ENCODE peak calls at places on chromosome 15, in eight cellular contexts. N is fibroblast of lung, B is astrocyte, H is esophagus squamous epithelium, S is fibroblast of villous mesenchyme, Y is foreskin keratinocyte, O is tibial artery, K is nephron progenitor cell. V is an unnamed sample.

GRCh38 chr15:62569460-62570404 is 404.6 kb upstream of the C2CD4B start:
- DNase-seq in N (peak), B (peak), H (no peak), S (peak), Y (no peak), O (peak), K (no peak), V (no peak)

GRCh38 chr15:47374222-47374621 is 343.1 kb upstream of the SEMA6D start:
- DNase-seq in N (no peak), B (no peak), H (no peak), S (peak), Y (no peak), O (no peak), K (no peak), V (no peak)

GRCh38 chr15:35507932-35508638 is 37.9 kb downstream of the DPH6 start:
- DNase-seq in N (no peak), B (no peak), H (no peak), S (no peak), Y (peak), O (no peak), K (peak), V (no peak)

GRCh38 chr15:46879067-46879770 is 838.1 kb upstream of the SEMA6D start:
- DNase-seq in N (no peak), B (no peak), H (no peak), S (no peak), Y (no peak), O (no peak), K (no peak), V (no peak)

GRCh38 chr15:47294765-47295259 is 422.5 kb upstream of the SEMA6D start:
- DNase-seq in N (no peak), B (no peak), H (no peak), S (no peak), Y (no peak), O (no peak), K (no peak), V (no peak)

GRCh38 chr15:65595960-65596359 is 15.0 kb downstream of the INTS14 start:
- DNase-seq in N (no peak), B (no peak), H (no peak), S (peak), Y (no peak), O (no peak), K (no peak), V (no peak)

GRCh38 chr15:62352817-62353216 is 187.7 kb upstream of the C2CD4B start:
- DNase-seq in N (no peak), B (no peak), H (no peak), S (no peak), Y (no peak), O (no peak), K (no peak), V (no peak)

GRCh38 chr15:94206463-94207167 is 24.7 kb upstream of the MCTP2 start:
- DNase-seq in N (peak), B (peak), H (no peak), S (peak), Y (peak), O (no peak), K (no peak), V (no peak)

GRCh38 chr15:31197497-31198414 is 96.2 kb upstream of the TRPM1 start:
- DNase-seq in N (peak), B (no peak), H (no peak), S (peak), Y (no peak), O (no peak), K (peak), V (no peak)

GRCh38 chr15:42608110-42608531 is 32.7 kb downstream of the STARD9 start:
- DNase-seq in N (peak), B (peak), H (no peak), S (peak), Y (no peak), O (no peak), K (no peak), V (no peak)

GRCh38 chr15:31435891-31436628 is 109.4 kb downstream of the KLF13 start:
- DNase-seq in N (no peak), B (no peak), H (no peak), S (no peak), Y (no peak), O (peak), K (no peak), V (no peak)

GRCh38 chr15:99296386-99296785 is 45.1 kb downstream of the LRRC28 start:
- DNase-seq in N (peak), B (peak), H (no peak), S (no peak), Y (no peak), O (no peak), K (no peak), V (no peak)

GRCh38 chr15:66646308-66646707 is 55.7 kb upstream of the SMAD6 start:
- DNase-seq in N (peak), B (peak), H (no peak), S (peak), Y (no peak), O (peak), K (no peak), V (no peak)
- TF ChIP-seq CTCF in N (no peak), B (no peak), H (no peak), S (no peak), Y (no peak), O (no peak), K (no peak), V (no peak)

GRCh38 chr15:34338347-34338746 is 766 bp upstream of the SLC12A6 start:
- DNase-seq in N (no peak), B (no peak), H (no peak), S (no peak), Y (no peak), O (no peak), K (no peak), V (no peak)

GRCh38 chr15:34336333-34336732 is 1.2 kb downstream of the SLC12A6 start:
- DNase-seq in N (no peak), B (no peak), H (no peak), S (no peak), Y (no peak), O (no peak), K (no peak), V (no peak)

GRCh38 chr15:34335176-34335575 is 2.4 kb downstream of the SLC12A6 start:
- DNase-seq in N (no peak), B (no peak), H (no peak), S (no peak), Y (no peak), O (no peak), K (no peak), V (no peak)

GRCh38 chr15:34336947-34337556 is 529 bp downstream of the SLC12A6 start:
- DNase-seq in N (no peak), B (no peak), H (no peak), S (no peak), Y (no peak), O (no peak), K (peak), V (no peak)

DNA sequence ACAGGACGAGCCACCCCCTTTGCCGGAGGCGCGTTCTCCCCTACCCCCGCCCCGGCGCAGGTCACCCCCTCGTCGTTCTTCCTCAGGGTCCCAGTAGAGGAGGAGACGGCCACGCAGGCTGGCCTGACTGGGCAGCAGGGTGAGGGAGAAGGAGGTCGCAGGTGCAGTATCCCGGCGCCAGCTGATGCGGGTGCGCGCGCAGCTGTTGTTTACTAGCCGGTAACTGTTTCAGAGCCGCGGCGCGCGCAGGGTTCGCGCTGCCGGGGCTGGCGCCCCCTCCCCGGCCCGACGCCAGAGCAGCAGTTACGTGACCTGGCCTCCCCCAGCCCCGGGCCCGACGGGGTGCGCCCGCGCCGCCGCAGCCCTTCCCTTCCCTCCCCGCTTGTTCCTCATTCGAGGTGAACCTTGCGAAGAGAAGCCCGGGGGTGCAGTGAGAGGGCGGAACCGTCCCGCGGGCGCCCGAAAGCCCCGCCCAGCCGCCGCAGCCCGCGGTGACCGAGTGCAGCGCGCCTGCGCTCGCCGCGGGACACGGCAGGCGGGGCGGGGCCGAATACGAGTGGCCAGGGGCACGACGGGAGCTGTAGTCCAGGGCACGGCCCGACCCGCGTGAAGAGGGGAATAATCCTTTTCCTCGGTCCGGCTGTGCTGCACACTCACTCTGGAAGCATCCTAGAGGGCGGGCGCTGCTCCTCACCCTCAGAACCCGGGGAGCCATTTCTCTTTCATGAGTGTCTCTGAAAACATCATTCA is at the start of gene SLC12A6:
- DNase-seq in N (peak), B (peak), H (peak), S (peak), Y (peak), O (peak), K (peak), V (peak)
- TF ChIP-seq CTCF in N (no peak), B (no peak), H (no peak), S (no peak), Y (no peak), O (no peak), K (no peak), V (no peak)

GRCh38 chr15:91298101-91298500 is 198.0 kb downstream of the SV2B start:
- DNase-seq in N (no peak), B (no peak), H (no peak), S (no peak), Y (no peak), O (no peak), K (no peak), V (no peak)
- TF ChIP-seq CTCF in N (no peak), B (no peak), H (no peak), S (no peak), Y (no peak), O (no peak), K (no peak), V (no peak)

GRCh38 chr15:88637841-88638625 is 783 bp upstream of the ISG20 start:
- DNase-seq in N (no peak), B (no peak), H (no peak), S (no peak), Y (no peak), O (peak), K (no peak), V (no peak)

GRCh38 chr15:88637436-88637835 is 1.4 kb upstream of the ISG20 start:
- DNase-seq in N (no peak), B (no peak), H (no peak), S (no peak), Y (no peak), O (peak), K (no peak), V (no peak)

GRCh38 chr15:88636654-88637053 is 2.2 kb upstream of the ISG20 start:
- DNase-seq in N (no peak), B (no peak), H (no peak), S (peak), Y (no peak), O (no peak), K (no peak), V (no peak)

GRCh38 chr15:88636039-88636438 is 2.8 kb upstream of the ISG20 start:
- DNase-seq in N (no peak), B (no peak), H (no peak), S (no peak), Y (no peak), O (no peak), K (no peak), V (no peak)

DNA sequence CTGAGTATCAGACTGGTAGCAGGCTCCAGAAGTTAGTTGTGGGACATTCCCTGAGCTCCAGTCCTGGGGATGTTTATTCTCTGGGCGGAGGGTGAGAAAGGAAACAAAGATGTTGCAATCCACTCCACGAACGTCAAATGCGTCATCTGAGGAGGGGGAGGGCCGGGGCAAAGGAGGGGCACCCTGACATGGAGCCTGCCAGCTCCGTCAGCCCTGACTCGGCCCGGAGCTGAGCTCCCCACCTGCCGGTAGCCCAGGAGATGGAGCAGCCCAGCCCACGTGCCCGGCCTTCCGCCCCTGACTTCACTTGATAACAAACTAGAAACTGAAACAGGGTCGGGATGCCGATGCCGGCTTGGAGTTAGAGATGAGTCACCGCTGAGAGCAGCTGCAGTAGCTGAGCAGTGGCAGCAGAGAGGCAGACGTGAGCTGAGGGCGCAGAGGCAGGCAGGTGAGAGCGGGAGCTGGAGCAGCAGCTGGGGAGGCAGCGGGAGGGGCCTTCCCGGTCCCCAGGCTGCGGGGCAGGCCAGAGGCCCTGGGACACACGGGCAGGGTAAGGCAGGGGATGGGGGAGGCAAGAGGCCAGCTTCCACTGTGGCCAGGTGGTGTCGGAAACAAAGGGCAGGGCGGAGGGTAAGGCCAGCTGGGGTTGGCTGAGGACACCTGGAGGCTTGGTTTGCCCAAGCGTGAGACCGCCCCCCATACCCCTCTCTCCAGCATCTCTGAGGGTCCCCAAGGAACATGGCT is at the start of gene ISG20:
- DNase-seq in N (peak), B (peak), H (peak), S (peak), Y (peak), O (peak), K (peak), V (peak)
- TF ChIP-seq CTCF in N (peak), B (peak), H (peak), S (peak), Y (peak), O (peak), K (no peak), V (peak)